ENCODE peak calls at places on chromosomes 2 and 18, in five cellular contexts. R is activated B cell treated with CpG ODN at 0.5 μM for 24 hours, J is natural killer cell, A is osteoblast, X is vagina. Y is an unnamed sample.

GRCh38 chr2:240187989-240188590 is 47.6 kb upstream of the OTOS start:
- DNase-seq in J (no peak), X (no peak), A (no peak), R (no peak), Y (no peak)

GRCh38 chr2:149068996-149069888 is 30.7 kb downstream of the LYPD6B start:
- DNase-seq in A (peak; percentile 79), R (no peak), J (no peak), X (no peak), Y (no peak)

GRCh38 chr2:45055261-45055660 is 46.0 kb upstream of the SIX2 start:
- DNase-seq in J (no peak), X (no peak), A (no peak), R (no peak), Y (no peak)

GRCh38 chr2:200922439-200922838 is 33.3 kb downstream of the NIF3L1 start:
- DNase-seq in R (no peak), J (no peak), A (no peak), X (no peak), Y (no peak)

GRCh38 chr2:104733544-104733943 is 120.4 kb upstream of the POU3F3 start:
- DNase-seq in X (no peak), R (no peak), A (no peak), J (no peak), Y (no peak)

GRCh38 chr18:22964116-22964515 is 31.0 kb downstream of the RBBP8 start:
- DNase-seq in A (peak; percentile 4), R (no peak), X (no peak), J (no peak), Y (no peak)

GRCh38 chr2:29841386-29842004 is 79.9 kb downstream of the ALK start:
- DNase-seq in R (no peak), A (no peak), J (no peak), X (no peak), Y (no peak)

GRCh38 chr2:168632733-168633132 is 169.7 kb upstream of the NOSTRIN start:
- DNase-seq in R (no peak), J (no peak), A (no peak), X (no peak), Y (no peak)

GRCh38 chr2:65300134-65300771 is 72.6 kb downstream of the ACTR2 start:
- DNase-seq in A (peak; percentile 91), X (peak; percentile 97), R (no peak), J (no peak), Y (no peak)

GRCh38 chr2:30772021-30772705 is 35.1 kb downstream of the CAPN13 start:
- DNase-seq in R (no peak), J (no peak), X (peak; percentile 70), A (no peak), Y (no peak)

GRCh38 chr2:134466141-134466540 is 212.3 kb downstream of the MGAT5 start:
- DNase-seq in R (no peak), A (no peak), J (no peak), X (peak; percentile 74), Y (no peak)

GRCh38 chr2:242020196-242021004 is 150.9 kb downstream of the RTP5 start:
- DNase-seq in A (no peak), J (no peak), R (no peak), X (no peak), Y (no peak)

GRCh38 chr2:211455225-211455841 is 898.9 kb downstream of the CPS1 start:
- DNase-seq in J (no peak), R (no peak), X (no peak), A (peak; percentile 73), Y (no peak)

GRCh38 chr2:127560201-127560928 is 24.9 kb downstream of the MYO7B start:
- DNase-seq in J (no peak), R (no peak), A (peak; percentile 95), X (peak; percentile 64), Y (no peak)

GRCh38 chr18:21362921-21363320 is 120.9 kb downstream of the GREB1L start:
- DNase-seq in X (no peak), J (no peak), A (no peak), R (no peak), Y (no peak)

GRCh38 chr2:143026411-143027054 is 102.7 kb upstream of the ARHGAP15 start:
- DNase-seq in X (no peak), J (no peak), R (no peak), A (no peak), Y (no peak)

GRCh38 chr18:7830468-7830867 is 263.4 kb downstream of the PTPRM start:
- DNase-seq in A (no peak), X (no peak), J (no peak), R (no peak), Y (no peak)

GRCh38 chr2:76625101-76625500 is 897.1 kb downstream of the LRRTM4 start:
- DNase-seq in R (no peak), X (no peak), A (no peak), J (no peak), Y (no peak)

GRCh38 chr2:180625006-180625844 is 355.2 kb upstream of the UBE2E3 start:
- DNase-seq in A (peak; percentile 38), R (no peak), X (no peak), J (no peak), Y (no peak)

GRCh38 chr2:239462671-239463506 is 62.1 kb upstream of the HDAC4 start:
- DNase-seq in J (no peak), A (peak; percentile 77), X (peak; percentile 78), R (peak; percentile 9), Y (no peak)

GRCh38 chr18:54734059-54734458 is 94.2 kb upstream of the RAB27B start:
- DNase-seq in R (no peak), J (no peak), X (no peak), A (no peak), Y (no peak)

GRCh38 chr18:71673954-71674353 is 870.2 kb downstream of the CBLN2 start:
- DNase-seq in A (no peak), J (no peak), X (no peak), R (no peak), Y (no peak)

GRCh38 chr2:120504936-120505705 is 159.2 kb downstream of the INHBB start:
- DNase-seq in J (no peak), A (no peak), R (no peak), X (no peak), Y (no peak)

GRCh38 chr2:216391401-216391800 is 19.1 kb upstream of the MARCHF4 start:
- DNase-seq in J (no peak), X (no peak), A (no peak), R (no peak), Y (no peak)

GRCh38 chr2:12965540-12966269 is 249.0 kb downstream of the TRIB2 start:
- DNase-seq in R (no peak), A (no peak), X (no peak), J (no peak), Y (no peak)

GRCh38 chr2:367246-367645 is 79.4 kb upstream of the ALKAL2 start:
- DNase-seq in A (no peak), R (no peak), J (no peak), X (no peak), Y (no peak)

GRCh38 chr2:101473911-101474751 is 781 bp downstream of the RFX8 start:
- DNase-seq in A (peak; percentile 93), J (no peak), R (peak; percentile 37), X (no peak), Y (peak; percentile 40)

GRCh38 chr2:65794994-65795393 is 362.6 kb upstream of the SPRED2 start:
- DNase-seq in A (no peak), R (no peak), J (no peak), X (no peak), Y (no peak)

GRCh38 chr2:170222298-170222697 is 44.4 kb downstream of the MYO3B start:
- DNase-seq in R (no peak), X (no peak), J (no peak), A (no peak), Y (no peak)

GRCh38 chr18:67590571-67591141 is 74.1 kb upstream of the DSEL start:
- DNase-seq in J (no peak), R (no peak), X (no peak), A (no peak), Y (no peak)
- TF ChIP-seq CTCF in J (no peak), R (no peak), X (no peak), A (peak; percentile 32), Y (no peak)

GRCh38 chr2:38076250-38076709 is 329 bp upstream of the CYP1B1 start:
- DNase-seq in X (no peak), J (no peak), A (peak; percentile 94), R (peak; percentile 23), Y (no peak)

GRCh38 chr2:38074047-38074774 is 1.7 kb downstream of the CYP1B1 start:
- DNase-seq in J (no peak), X (no peak), R (no peak), A (peak; percentile 58), Y (no peak)

GRCh38 chr2:38075436-38076249 is at the start of gene CYP1B1:
- DNase-seq in A (peak; percentile 94), X (no peak), R (peak; percentile 15), J (no peak), Y (no peak)

GRCh38 chr2:38073211-38074005 is 2.5 kb downstream of the CYP1B1 start:
- DNase-seq in X (no peak), J (no peak), R (no peak), A (peak; percentile 49), Y (no peak)

GRCh38 chr2:38074775-38075435 is 1.0 kb downstream of the CYP1B1 start:
- DNase-seq in J (no peak), R (no peak), X (no peak), A (peak; percentile 89), Y (no peak)
- TF ChIP-seq CTCF in J (no peak), R (no peak), X (no peak), A (no peak), Y (no peak)

DNA sequence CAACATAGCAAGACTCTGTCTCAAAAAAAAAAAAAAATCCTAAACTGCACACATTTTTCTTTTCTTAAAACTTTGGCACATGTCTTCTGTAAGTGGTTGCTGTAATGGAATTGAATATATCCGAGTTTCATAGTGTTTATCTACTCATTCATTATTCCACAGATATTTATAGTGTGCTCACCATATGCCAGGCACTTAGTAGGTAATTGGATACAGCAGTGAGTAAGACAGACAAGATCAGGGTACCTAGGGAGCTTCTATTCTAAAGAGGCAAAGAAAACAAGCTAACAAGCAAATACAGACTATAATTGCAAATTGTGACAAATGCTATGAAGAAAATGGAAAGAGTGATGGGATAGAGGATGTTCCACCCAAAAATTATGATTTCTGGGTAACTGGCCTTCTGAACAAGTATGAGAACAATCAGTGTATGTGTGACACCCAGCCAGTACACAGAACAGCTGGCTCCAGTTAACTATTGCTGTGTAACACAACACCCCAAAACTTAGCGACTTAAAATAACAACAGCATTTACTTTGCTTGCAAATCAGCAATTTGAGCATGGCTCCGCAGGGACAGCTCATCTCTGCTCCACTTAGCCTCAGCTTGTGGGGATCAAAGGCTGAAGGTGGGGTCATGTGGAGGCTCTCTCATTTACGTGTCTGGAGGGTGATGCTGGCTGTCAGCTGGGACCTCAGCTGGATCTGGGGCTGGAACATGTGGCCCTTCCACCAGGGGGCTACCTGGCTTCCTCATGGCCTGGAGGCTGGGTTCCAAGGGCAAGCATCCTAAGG is 224.9 kb downstream of the INSIG2 start:
- DNase-seq in X (no peak), R (no peak), A (no peak), J (no peak), Y (no peak)
- TF ChIP-seq CTCF in X (no peak), R (no peak), A (no peak), J (no peak), Y (no peak)

GRCh38 chr18:77422974-77423373 is 173.3 kb downstream of the GALR1 start:
- DNase-seq in A (no peak), J (no peak), X (no peak), R (no peak), Y (no peak)
- TF ChIP-seq CTCF in A (no peak), J (no peak), X (no peak), R (no peak), Y (no peak)